ENCODE peak calls at places on chromosomes 6 and 20, in eight cellular contexts. T is kidney glomerular epithelial cell; D is aorta; N is IMR-90; L is EH; H is activated CD8-positive, alpha-beta memory T cell treated with anti-CD3 and anti-CD28 coated beads for 24 hours; V is Panc1; B is heart right ventricle. G is an unnamed sample.

GRCh38 chr20:13554706-13555105 is 84.0 kb downstream of the TASP1 start:
- DNase-seq in H (no peak), T (no peak), V (no peak), L (peak; percentile 46), B (no peak), N (peak; percentile 44), D (no peak), G (peak; percentile 9)

GRCh38 chr6:30169658-30170614 is 6.6 kb downstream of the TRIM15 start:
- DNase-seq in V (peak; percentile 54), T (peak; percentile 41), L (peak; percentile 65), H (no peak), D (no peak), B (no peak), N (peak; percentile 49), G (no peak)

GRCh38 chr6:52576392-52577021 is 353 bp downstream of the TRAM2 start:
- DNase-seq in T (peak; percentile 62), N (peak; percentile 85), D (peak; percentile 89), H (peak; percentile 83), L (peak; percentile 85), V (no peak), B (peak; percentile 67), G (no peak)

GRCh38 chr6:50655848-50656453 is 57.4 kb upstream of the TFAP2D start:
- DNase-seq in V (no peak), D (no peak), T (peak; percentile 12), H (no peak), B (no peak), N (peak; percentile 1), L (no peak), G (no peak)

GRCh38 chr6:157033428-157034140 is 256.4 kb downstream of the ARID1B start:
- DNase-seq in D (no peak), B (no peak), V (no peak), T (no peak), N (peak; percentile 30), H (no peak), L (no peak), G (no peak)

GRCh38 chr6:157561929-157562810 is 181.2 kb downstream of the ZDHHC14 start:
- DNase-seq in H (no peak), V (no peak), D (no peak), B (no peak), L (no peak), T (no peak), N (no peak), G (no peak)

GRCh38 chr6:143441680-143442359 is 8.7 kb downstream of the ADAT2 start:
- DNase-seq in T (no peak), D (no peak), N (peak; percentile 85), B (no peak), H (no peak), V (no peak), L (peak; percentile 50), G (no peak)

GRCh38 chr6:108697646-108698161 is 137.0 kb downstream of the FOXO3 start:
- DNase-seq in T (no peak), H (no peak), L (no peak), B (no peak), V (no peak), D (no peak), N (no peak), G (no peak)

G was measured in kidney epithelial cell.